ENCODE peak calls at places on chromosomes 1 and 21, in six cellular contexts. One of them, this sample, is unnamed. For H4K20me1, the result is how much of the 10 kb centered on the place peaks cover.

GRCh38 chr1:117928881-117929339 is 511 bp downstream of the GDAP2 start:
- DNase-seq in HCT116: peak
- DNase-seq in fibroblast of lung: peak
- DNase-seq in K562: peak
- DNase-seq in MM.1S: peak
- DNase-seq in H9: peak
- DNase-seq in this sample: peak

GRCh38 chr1:221174598-221174997 is 295.4 kb downstream of the HLX start:
- DNase-seq in MM.1S: no peak
- DNase-seq in K562: no peak
- DNase-seq in H9: peak
- DNase-seq in fibroblast of lung: peak
- DNase-seq in HCT116: no peak
- DNase-seq in this sample: no peak

GRCh38 chr1:15343729-15344128 is 66.0 kb upstream of the EFHD2 start:
- DNase-seq in fibroblast of lung: peak
- DNase-seq in MM.1S: no peak
- DNase-seq in H9: no peak
- DNase-seq in HCT116: no peak
- DNase-seq in K562: no peak
- DNase-seq in this sample: no peak

GRCh38 chr1:17763995-17764394 is 8.9 kb downstream of the ACTL8 start:
- DNase-seq in K562: no peak
- DNase-seq in fibroblast of lung: no peak
- DNase-seq in MM.1S: no peak
- DNase-seq in H9: no peak
- DNase-seq in HCT116: no peak
- DNase-seq in this sample: no peak

GRCh38 chr1:26959722-26960624 is at the start of gene KDF1:
- DNase-seq in fibroblast of lung: no peak
- DNase-seq in H9: peak
- DNase-seq in K562: peak
- DNase-seq in HCT116: peak
- DNase-seq in MM.1S: peak
- DNase-seq in this sample: no peak

GRCh38 chr21:30444204-30444603 is 4.1 kb downstream of the KRTAP15-1 start:
- DNase-seq in MM.1S: no peak
- DNase-seq in H9: peak
- DNase-seq in fibroblast of lung: no peak
- DNase-seq in K562: no peak
- DNase-seq in HCT116: no peak
- DNase-seq in this sample: no peak

GRCh38 chr1:46087891-46088290 is 44.5 kb downstream of the PIK3R3 start:
- DNase-seq in MM.1S: no peak
- DNase-seq in H9: no peak
- DNase-seq in HCT116: no peak
- DNase-seq in K562: no peak
- DNase-seq in fibroblast of lung: no peak
- DNase-seq in this sample: no peak

GRCh38 chr1:18927082-18927653 is 24.8 kb upstream of the ALDH4A1 start:
- DNase-seq in MM.1S: peak
- DNase-seq in H9: no peak
- DNase-seq in HCT116: no peak
- DNase-seq in fibroblast of lung: no peak
- DNase-seq in K562: no peak
- DNase-seq in this sample: no peak

GRCh38 chr1:168392958-168393357 is 112.3 kb downstream of the TBX19 start:
- DNase-seq in H9: no peak
- DNase-seq in HCT116: no peak
- DNase-seq in fibroblast of lung: no peak
- DNase-seq in MM.1S: no peak
- DNase-seq in K562: peak
- DNase-seq in this sample: no peak

GRCh38 chr21:14607262-14607661 is 61.1 kb upstream of the SAMSN1 start:
- DNase-seq in H9: no peak
- DNase-seq in MM.1S: no peak
- DNase-seq in fibroblast of lung: no peak
- DNase-seq in HCT116: no peak
- DNase-seq in K562: no peak
- DNase-seq in this sample: no peak

GRCh38 chr1:23814016-23814415 is 11.2 kb downstream of the HMGCL start:
- DNase-seq in H9: no peak
- DNase-seq in HCT116: no peak
- DNase-seq in fibroblast of lung: peak
- DNase-seq in K562: no peak
- DNase-seq in MM.1S: no peak
- DNase-seq in this sample: no peak

GRCh38 chr1:237868814-237869600 is 21.7 kb downstream of the ZP4 start:
- DNase-seq in MM.1S: peak
- DNase-seq in HCT116: no peak
- DNase-seq in H9: no peak
- DNase-seq in K562: no peak
- DNase-seq in fibroblast of lung: peak
- DNase-seq in this sample: no peak

GRCh38 chr1:56473582-56474270 is 105.6 kb downstream of the PLPP3 start:
- DNase-seq in MM.1S: no peak
- DNase-seq in fibroblast of lung: peak
- DNase-seq in H9: no peak
- DNase-seq in HCT116: no peak
- DNase-seq in K562: no peak
- DNase-seq in this sample: no peak

GRCh38 chr1:8883510-8883909 is 5.0 kb upstream of the ENO1 start:
- DNase-seq in H9: no peak
- DNase-seq in K562: no peak
- DNase-seq in HCT116: no peak
- DNase-seq in fibroblast of lung: no peak
- DNase-seq in MM.1S: no peak
- DNase-seq in this sample: no peak

GRCh38 chr1:119373465-119373864 is 4.9 kb downstream of the HAO2 start:
- DNase-seq in H9: no peak
- DNase-seq in MM.1S: no peak
- DNase-seq in HCT116: no peak
- DNase-seq in fibroblast of lung: peak
- DNase-seq in K562: no peak
- DNase-seq in this sample: no peak

GRCh38 chr1:205410581-205411298 is 11.1 kb downstream of the LEMD1 start:
- DNase-seq in MM.1S: no peak
- DNase-seq in HCT116: no peak
- DNase-seq in H9: no peak
- DNase-seq in K562: no peak
- DNase-seq in fibroblast of lung: no peak
- DNase-seq in this sample: no peak

DNA sequence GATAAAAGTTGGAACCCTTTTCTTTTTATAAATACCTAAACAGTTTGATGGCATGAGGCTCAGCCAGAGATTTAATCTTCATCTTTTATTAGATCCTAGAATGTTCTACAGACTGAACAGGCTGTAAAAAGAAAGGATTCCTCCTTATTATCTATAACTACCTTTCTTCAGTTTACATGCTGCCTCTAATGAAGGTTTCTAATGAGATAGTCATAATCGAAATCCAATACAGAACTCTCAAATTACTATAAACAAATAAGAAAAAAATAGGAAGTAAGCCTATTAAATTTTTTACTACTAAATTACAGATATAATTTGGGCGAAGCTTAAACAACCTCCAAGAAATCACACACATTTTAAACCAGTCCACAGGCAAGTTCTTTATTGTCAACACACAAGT is 5.0 kb downstream of the WDR26 start:
- DNase-seq in fibroblast of lung: no peak
- DNase-seq in HCT116: no peak
- DNase-seq in K562: no peak
- DNase-seq in MM.1S: no peak
- DNase-seq in H9: no peak
- DNase-seq in this sample: no peak
- H4K20me1 ChIP-seq in fibroblast of lung: under half
- H4K20me1 ChIP-seq in HCT116: under half
- H4K20me1 ChIP-seq in K562: under half
- H4K20me1 ChIP-seq in MM.1S: under half
- H4K20me1 ChIP-seq in H9: under half
- H4K20me1 ChIP-seq in this sample: under half

GRCh38 chr1:39145651-39145970 is 58.9 kb upstream of the MACF1 start:
- DNase-seq in fibroblast of lung: no peak
- DNase-seq in HCT116: no peak
- DNase-seq in MM.1S: no peak
- DNase-seq in K562: no peak
- DNase-seq in H9: no peak
- DNase-seq in this sample: no peak
- H4K20me1 ChIP-seq in fibroblast of lung: under half
- H4K20me1 ChIP-seq in HCT116: under half
- H4K20me1 ChIP-seq in MM.1S: under half
- H4K20me1 ChIP-seq in K562: under half
- H4K20me1 ChIP-seq in H9: under half
- H4K20me1 ChIP-seq in this sample: under half

DNA sequence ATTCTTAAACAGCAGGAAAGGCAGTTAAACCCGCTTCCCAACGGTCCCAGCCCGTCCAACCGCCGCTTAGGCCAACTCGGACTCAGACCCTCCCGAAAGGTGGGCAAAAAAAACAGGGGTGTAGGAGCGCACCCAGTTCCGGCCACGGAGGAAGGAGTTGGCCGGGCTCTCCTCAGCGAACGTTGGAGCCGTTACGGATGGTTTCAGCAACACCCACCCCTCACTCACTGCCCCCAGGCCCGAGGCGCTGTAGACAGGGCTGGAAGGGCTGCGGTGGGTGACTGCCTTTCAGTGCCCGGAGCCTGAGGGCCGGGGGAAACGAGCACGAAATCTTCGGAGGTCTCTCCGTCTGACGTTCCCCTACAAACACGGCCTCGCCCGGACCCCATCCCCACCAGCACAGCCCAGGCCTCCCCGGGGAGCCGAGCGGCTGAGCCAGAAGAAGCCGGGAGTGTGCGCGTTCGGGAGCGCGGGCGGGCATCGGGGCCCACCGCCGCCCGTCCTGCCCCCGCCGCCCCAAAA is 1.3 kb downstream of the KDM5B start:
- DNase-seq in HCT116: no peak
- DNase-seq in H9: no peak
- DNase-seq in K562: no peak
- DNase-seq in MM.1S: no peak
- DNase-seq in fibroblast of lung: peak
- DNase-seq in this sample: no peak
- H4K20me1 ChIP-seq in HCT116: under half
- H4K20me1 ChIP-seq in H9: under half
- H4K20me1 ChIP-seq in K562: under half
- H4K20me1 ChIP-seq in MM.1S: under half
- H4K20me1 ChIP-seq in fibroblast of lung: under half
- H4K20me1 ChIP-seq in this sample: under half

GRCh38 chr1:94920061-94920460 is 6.8 kb downstream of the CNN3 start:
- DNase-seq in fibroblast of lung: no peak
- DNase-seq in K562: no peak
- DNase-seq in H9: no peak
- DNase-seq in MM.1S: no peak
- DNase-seq in HCT116: no peak
- DNase-seq in this sample: no peak
- H4K20me1 ChIP-seq in fibroblast of lung: under half
- H4K20me1 ChIP-seq in K562: under half
- H4K20me1 ChIP-seq in H9: under half
- H4K20me1 ChIP-seq in MM.1S: under half
- H4K20me1 ChIP-seq in HCT116: under half
- H4K20me1 ChIP-seq in this sample: under half

GRCh38 chr21:31728952-31729351 is 3.0 kb downstream of the SCAF4 start:
- DNase-seq in MM.1S: no peak
- DNase-seq in H9: no peak
- DNase-seq in fibroblast of lung: no peak
- DNase-seq in HCT116: no peak
- DNase-seq in K562: no peak
- DNase-seq in this sample: no peak
- H4K20me1 ChIP-seq in MM.1S: half or more
- H4K20me1 ChIP-seq in H9: under half
- H4K20me1 ChIP-seq in fibroblast of lung: under half
- H4K20me1 ChIP-seq in HCT116: under half
- H4K20me1 ChIP-seq in K562: under half
- H4K20me1 ChIP-seq in this sample: half or more

This sample was measured in Karpas-422.